ENCODE peak calls at places on chromosomes 16 and 17, in six cellular contexts. T, P, Z, V, K and O are unnamed samples.

GRCh38 chr16:24010440-24011089 is 174.8 kb downstream of the PRKCB start:
- DNase-seq in T (peak), P (peak), Z (peak), V (peak), K (peak), O (peak)

GRCh38 chr17:17104494-17104893 is 62.2 kb downstream of the MPRIP start:
- DNase-seq in T (no peak), P (peak), Z (no peak), V (no peak), K (no peak), O (no peak)

GRCh38 chr16:80327740-80328139 is 213.1 kb upstream of the DYNLRB2 start:
- DNase-seq in T (no peak), P (no peak), Z (no peak), V (no peak), K (no peak), O (no peak)

GRCh38 chr17:4318596-4318995 is 47.9 kb downstream of the UBE2G1 start:
- DNase-seq in T (no peak), P (no peak), Z (no peak), V (no peak), K (no peak), O (no peak)

GRCh38 chr16:84065536-84066132 is 23.0 kb upstream of the SLC38A8 start:
- DNase-seq in T (peak), P (peak), Z (peak), V (no peak), K (peak), O (no peak)

GRCh38 chr17:41962111-41962510 is 4.5 kb upstream of the CNP start:
- DNase-seq in T (no peak), P (no peak), Z (no peak), V (no peak), K (no peak), O (no peak)

GRCh38 chr17:64399071-64399766 is 8.6 kb upstream of the PECAM1 start:
- DNase-seq in T (no peak), P (no peak), Z (peak), V (no peak), K (no peak), O (no peak)

GRCh38 chr17:36197389-36197708 is 791 bp upstream of the CCL3L1 start:
- DNase-seq in T (no peak), P (no peak), Z (no peak), V (no peak), K (no peak), O (no peak)

GRCh38 chr16:87828071-87828971 is 41.0 kb downstream of the SLC7A5 start:
- DNase-seq in T (peak), P (no peak), Z (no peak), V (no peak), K (no peak), O (no peak)

GRCh38 chr16:87056083-87056482 is 261.1 kb downstream of the C16orf95 start:
- DNase-seq in T (no peak), P (no peak), Z (peak), V (no peak), K (no peak), O (no peak)

GRCh38 chr16:81748476-81749198 is 30.5 kb upstream of the PLCG2 start:
- DNase-seq in T (no peak), P (no peak), Z (no peak), V (no peak), K (no peak), O (no peak)

DNA sequence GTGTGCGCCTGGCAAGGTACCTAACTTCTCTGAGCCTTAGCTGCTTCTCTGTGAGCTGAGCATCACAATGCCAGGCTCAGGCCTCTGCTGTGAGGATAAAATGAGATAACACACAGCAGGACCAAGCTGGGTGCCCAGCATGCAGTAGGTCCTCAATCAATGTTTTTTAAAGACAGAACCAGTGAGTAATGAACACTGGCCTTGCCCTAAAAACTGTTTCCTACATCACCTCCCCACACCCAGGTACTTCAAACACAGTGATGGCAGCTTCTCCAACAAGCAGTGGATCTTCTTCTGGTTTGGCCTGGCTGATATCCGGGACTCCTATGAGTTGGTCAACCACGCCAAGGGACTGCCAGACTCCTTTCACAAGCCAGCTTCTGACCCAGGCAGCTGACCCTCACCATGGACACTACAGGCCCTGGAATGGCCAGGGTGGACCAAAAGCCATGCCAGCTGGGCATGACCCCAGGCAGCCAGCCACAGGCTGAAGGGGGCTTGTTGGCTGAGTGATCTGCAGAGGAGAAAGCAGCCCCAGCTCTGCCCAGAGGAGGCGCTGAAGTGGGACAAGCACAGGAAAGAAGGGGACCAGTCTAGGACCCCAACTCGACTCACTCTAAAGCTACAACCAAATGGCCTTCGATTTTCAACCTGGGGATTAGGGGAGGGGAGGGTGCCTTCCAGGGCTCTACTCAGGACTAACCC is 3.9 kb downstream of the NAGS start:
- DNase-seq in T (no peak), P (no peak), Z (no peak), V (no peak), K (no peak), O (no peak)
- TF ChIP-seq CTCF in T (no peak), P (no peak), Z (no peak), V (no peak), K (no peak), O (no peak)

GRCh38 chr17:27618417-27618816 is 12.6 kb upstream of the LGALS9 start:
- DNase-seq in T (no peak), P (no peak), Z (no peak), V (no peak), K (no peak), O (no peak)
- TF ChIP-seq CTCF in T (no peak), P (no peak), Z (no peak), V (no peak), K (no peak), O (no peak)

DNA sequence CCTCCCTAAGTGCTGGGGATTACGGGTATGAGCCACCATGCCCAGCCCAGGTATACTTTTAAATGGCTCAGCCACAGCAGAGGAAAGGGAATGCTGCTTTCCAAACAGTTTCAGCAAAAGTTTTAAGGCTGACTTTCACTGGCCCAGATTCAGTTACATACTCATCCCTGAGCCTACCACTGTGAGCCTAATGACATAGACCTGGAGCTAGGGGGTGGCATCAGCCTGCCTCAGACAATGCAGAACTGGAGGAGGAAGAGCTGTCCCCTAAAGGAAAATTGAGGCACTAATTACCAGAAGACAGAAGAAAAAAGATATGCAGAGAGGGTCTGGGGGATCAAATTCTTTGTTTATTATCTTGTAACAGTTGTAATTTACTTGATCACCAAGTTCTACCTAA is 43.9 kb downstream of the HS3ST4 start:
- DNase-seq in T (no peak), P (no peak), Z (no peak), V (no peak), K (no peak), O (no peak)
- TF ChIP-seq CTCF in T (no peak), P (no peak), Z (no peak), V (no peak), K (no peak), O (no peak)

GRCh38 chr16:53043986-53044571 is 8.6 kb downstream of the CHD9NB start:
- DNase-seq in T (no peak), P (no peak), Z (no peak), V (no peak), K (no peak), O (no peak)
- TF ChIP-seq CTCF in T (no peak), P (no peak), Z (no peak), V (no peak), K (no peak), O (no peak)

GRCh38 chr17:79840204-79840988 is 1.2 kb upstream of the CBX4 start:
- DNase-seq in T (peak), P (peak), Z (peak), V (peak), K (peak), O (no peak)
- TF ChIP-seq CTCF in T (no peak), P (peak), Z (no peak), V (no peak), K (no peak), O (no peak)

GRCh38 chr16:57244463-57244766 is 644 bp upstream of the ARL2BP start:
- DNase-seq in T (no peak), P (no peak), Z (no peak), V (no peak), K (no peak), O (no peak)

GRCh38 chr16:57242650-57243049 is 2.4 kb upstream of the ARL2BP start:
- DNase-seq in T (no peak), P (no peak), Z (no peak), V (no peak), K (no peak), O (no peak)

GRCh38 chr16:57245472-57246113 is 534 bp downstream of the ARL2BP start:
- DNase-seq in T (peak), P (peak), Z (peak), V (no peak), K (peak), O (peak)

GRCh38 chr16:57240872-57241271 is 4.2 kb upstream of the ARL2BP start:
- DNase-seq in T (no peak), P (no peak), Z (no peak), V (no peak), K (no peak), O (peak)

GRCh38 chr16:57244767-57245471 is at the start of gene ARL2BP:
- DNase-seq in T (peak), P (peak), Z (peak), V (peak), K (peak), O (peak)
- TF ChIP-seq CTCF in T (no peak), P (no peak), Z (peak), V (peak), K (no peak), O (no peak)

GRCh38 chr17:81821603-81822311 is 11.3 kb downstream of the MCRIP1 start:
- DNase-seq in T (peak), P (peak), Z (peak), V (no peak), K (peak), O (no peak)
- TF ChIP-seq CTCF in T (peak), P (peak), Z (peak), V (no peak), K (peak), O (no peak)

GRCh38 chr17:45666046-45666600 is 118.0 kb upstream of the CRHR1 start:
- DNase-seq in T (no peak), P (no peak), Z (no peak), V (no peak), K (no peak), O (no peak)
- TF ChIP-seq CTCF in T (no peak), P (no peak), Z (no peak), V (no peak), K (no peak), O (no peak)

GRCh38 chr17:15273141-15273793 is 8.1 kb upstream of the PMP22 start:
- DNase-seq in T (no peak), P (no peak), Z (no peak), V (no peak), K (no peak), O (no peak)
- TF ChIP-seq CTCF in T (no peak), P (no peak), Z (no peak), V (no peak), K (no peak), O (no peak)

GRCh38 chr16:56277040-56277439 is 85.8 kb downstream of the GNAO1 start:
- DNase-seq in T (no peak), P (no peak), Z (no peak), V (no peak), K (no peak), O (no peak)
- TF ChIP-seq CTCF in T (no peak), P (no peak), Z (peak), V (no peak), K (no peak), O (no peak)